ENCODE peak calls at places on chromosomes 7 and 10, in ten cellular contexts. U is hepatocyte; D is spleen; H is adrenal gland; Z is foreskin keratinocyte; N is tibial nerve; A is CD8-positive, alpha-beta T cell; R is thoracic aorta; V is Panc1; M is heart right ventricle. E is an unnamed sample.

GRCh38 chr7:94584113-94584512 is 71.8 kb downstream of the SGCE start:
- DNase-seq in U (no peak), D (no peak), H (peak; percentile 10), Z (no peak), N (no peak), A (no peak), R (no peak), V (no peak), M (peak; percentile 14), E (no peak)

GRCh38 chr10:125840955-125841354 is 17.6 kb downstream of the BCCIP start:
- DNase-seq in U (no peak), D (no peak), H (no peak), Z (no peak), N (no peak), A (no peak), R (no peak), V (no peak), M (no peak), E (no peak)

GRCh38 chr10:1366277-1366676 is 310.1 kb downstream of the WDR37 start:
- DNase-seq in U (no peak), D (no peak), H (no peak), Z (no peak), N (no peak), A (no peak), R (no peak), V (no peak), M (no peak), E (peak; percentile 70)

GRCh38 chr10:31947144-31947926 is 18.7 kb upstream of the ARHGAP12 start:
- DNase-seq in U (peak; percentile 78), D (no peak), H (no peak), Z (peak; percentile 76), N (peak; percentile 54), A (no peak), R (no peak), V (no peak), M (peak; percentile 22), E (no peak)

GRCh38 chr7:33774762-33775523 is 130.4 kb upstream of the BMPER start:
- DNase-seq in U (peak; percentile 56), D (no peak), H (peak; percentile 17), Z (peak; percentile 69), N (peak; percentile 86), A (no peak), R (no peak), V (no peak), M (peak; percentile 62), E (no peak)

GRCh38 chr10:95755511-95756004 is 405 bp upstream of the ENTPD1 start:
- DNase-seq in U (peak; percentile 65), D (peak; percentile 84), H (peak; percentile 70), Z (no peak), N (no peak), A (no peak), R (no peak), V (no peak), M (peak; percentile 57), E (no peak)

GRCh38 chr10:2262878-2263277 is 525.6 kb upstream of the ADARB2 start:
- DNase-seq in U (no peak), D (no peak), H (no peak), Z (no peak), N (no peak), A (no peak), R (no peak), V (no peak), M (no peak), E (no peak)

GRCh38 chr7:71311576-71311975 is 179.6 kb downstream of the GALNT17 start:
- DNase-seq in U (no peak), D (no peak), H (no peak), Z (no peak), N (no peak), A (no peak), R (no peak), V (no peak), M (no peak), E (no peak)

DNA sequence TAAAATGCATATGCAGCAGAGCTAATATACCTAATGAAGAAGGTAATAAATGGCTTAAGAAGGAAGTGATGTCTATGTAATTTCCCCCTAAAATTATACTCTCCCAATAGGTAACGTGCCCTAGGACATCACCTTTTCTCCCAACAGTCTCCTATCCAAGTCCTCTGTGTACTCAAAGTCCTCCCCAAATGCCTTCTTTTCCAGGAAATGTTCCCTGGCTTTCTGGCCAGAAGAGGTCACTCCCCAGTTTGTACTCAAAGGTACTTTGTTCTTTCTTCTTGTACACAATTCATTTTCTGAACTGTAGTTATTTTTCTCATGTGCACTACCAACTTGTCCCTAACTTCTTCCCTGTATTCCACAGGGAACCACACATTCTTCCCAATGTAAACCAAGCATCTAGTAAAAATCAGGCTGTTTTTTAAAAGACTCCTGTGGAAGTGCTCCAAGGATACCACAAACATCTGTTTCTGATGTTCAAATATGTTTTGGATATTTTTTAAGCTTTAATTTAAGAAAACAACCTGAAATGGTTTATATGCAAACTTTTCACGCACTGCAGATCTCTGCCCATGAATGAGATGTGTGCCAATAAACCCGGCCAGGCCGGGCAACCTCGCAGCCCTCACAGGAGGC is 262.3 kb upstream of the KLF14 start:
- DNase-seq in U (no peak), D (no peak), H (no peak), Z (no peak), N (no peak), A (no peak), R (no peak), V (no peak), M (no peak), E (peak; percentile 19)
- H3K4me1 ChIP-seq in U (peaks cover 31% of the 10 kb centered on the region), D (peaks cover 96% of the 10 kb centered on the region), H (peaks cover 82% of the 10 kb centered on the region), Z (peaks cover 57% of the 10 kb centered on the region), N (peaks cover 80% of the 10 kb centered on the region), A (peaks cover 75% of the 10 kb centered on the region), R (peaks cover 91% of the 10 kb centered on the region), V (peaks cover 56% of the 10 kb centered on the region), M (peaks cover 94% of the 10 kb centered on the region), E (peaks cover 98% of the 10 kb centered on the region)

GRCh38 chr10:80460399-80461207 is 6.5 kb downstream of the TSPAN14 start:
- DNase-seq in U (peak; percentile 83), D (no peak), H (no peak), Z (peak; percentile 89), N (no peak), A (no peak), R (no peak), V (no peak), M (no peak), E (no peak)

GRCh38 chr10:80458263-80458625 is 4.1 kb downstream of the TSPAN14 start:
- DNase-seq in U (no peak), D (no peak), H (no peak), Z (no peak), N (no peak), A (no peak), R (no peak), V (no peak), M (no peak), E (no peak)

GRCh38 chr10:80459047-80459865 is 5.1 kb downstream of the TSPAN14 start:
- DNase-seq in U (no peak), D (peak; percentile 93), H (peak; percentile 48), Z (no peak), N (peak; percentile 61), A (peak; percentile 74), R (no peak), V (no peak), M (peak; percentile 53), E (no peak)

GRCh38 chr10:80457554-80458262 is 3.6 kb downstream of the TSPAN14 start:
- DNase-seq in U (no peak), D (peak; percentile 65), H (no peak), Z (no peak), N (no peak), A (no peak), R (no peak), V (no peak), M (no peak), E (no peak)

DNA sequence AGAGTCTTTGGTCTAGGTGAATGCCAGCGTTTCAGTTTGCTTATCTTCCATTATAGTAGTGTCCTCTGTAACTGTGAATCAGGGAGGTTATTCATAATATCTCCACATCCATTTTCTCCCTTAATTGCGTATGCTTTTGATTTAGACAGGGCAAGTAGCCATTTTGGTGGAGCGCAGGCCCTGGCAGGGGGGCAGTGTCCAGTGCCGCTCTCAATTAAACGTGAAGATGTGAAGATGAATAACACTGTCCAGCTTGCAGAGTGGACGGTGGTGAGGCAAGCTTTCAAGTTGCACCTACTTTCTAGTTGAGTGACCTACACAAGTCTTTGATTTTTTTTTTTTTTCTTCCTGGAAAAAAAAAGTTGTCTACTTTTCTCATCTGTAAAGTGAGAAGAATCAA is 4.5 kb downstream of the TSPAN14 start:
- DNase-seq in U (no peak), D (no peak), H (no peak), Z (no peak), N (no peak), A (no peak), R (no peak), V (no peak), M (no peak), E (no peak)
- H3K4me1 ChIP-seq in U (peaks cover 72% of the 10 kb centered on the region), D (peaks cover 86% of the 10 kb centered on the region), H (peaks cover 64% of the 10 kb centered on the region), Z (peaks cover 35% of the 10 kb centered on the region), N (peaks cover 79% of the 10 kb centered on the region), A (peaks cover 80% of the 10 kb centered on the region), R (peaks cover 56% of the 10 kb centered on the region), V (peaks cover 31% of the 10 kb centered on the region), M (peaks cover 86% of the 10 kb centered on the region), E (peaks cover 87% of the 10 kb centered on the region)

GRCh38 chr7:74289660-74290589 is 718 bp downstream of the CLIP2 start:
- DNase-seq in U (no peak), D (peak; percentile 88), H (peak; percentile 56), Z (no peak), N (no peak), A (peak; percentile 55), R (no peak), V (no peak), M (peak; percentile 36), E (no peak)
- H3K4me1 ChIP-seq in U (peaks cover 47% of the 10 kb centered on the region), D (peaks cover 58% of the 10 kb centered on the region), H (peaks cover 36% of the 10 kb centered on the region), Z (peaks cover 4% of the 10 kb centered on the region), N (peaks cover 35% of the 10 kb centered on the region), A (peaks cover 22% of the 10 kb centered on the region), R (peaks cover 54% of the 10 kb centered on the region), V (peaks cover 54% of the 10 kb centered on the region), M (peaks cover 52% of the 10 kb centered on the region), E (peaks cover 56% of the 10 kb centered on the region)

GRCh38 chr7:106312099-106312871 is 27.5 kb upstream of the NAMPT start:
- DNase-seq in U (no peak), D (no peak), H (no peak), Z (no peak), N (no peak), A (no peak), R (no peak), V (no peak), M (no peak), E (no peak)

GRCh38 chr7:106312906-106313305 is 28.1 kb upstream of the NAMPT start:
- DNase-seq in U (no peak), D (no peak), H (no peak), Z (no peak), N (no peak), A (no peak), R (no peak), V (no peak), M (no peak), E (no peak)

GRCh38 chr7:106305732-106306131 is 20.9 kb upstream of the NAMPT start:
- DNase-seq in U (no peak), D (no peak), H (no peak), Z (no peak), N (no peak), A (no peak), R (no peak), V (no peak), M (no peak), E (no peak)

GRCh38 chr7:106306256-106306655 is 21.5 kb upstream of the NAMPT start:
- DNase-seq in U (no peak), D (no peak), H (no peak), Z (no peak), N (no peak), A (no peak), R (no peak), V (no peak), M (no peak), E (no peak)

DNA sequence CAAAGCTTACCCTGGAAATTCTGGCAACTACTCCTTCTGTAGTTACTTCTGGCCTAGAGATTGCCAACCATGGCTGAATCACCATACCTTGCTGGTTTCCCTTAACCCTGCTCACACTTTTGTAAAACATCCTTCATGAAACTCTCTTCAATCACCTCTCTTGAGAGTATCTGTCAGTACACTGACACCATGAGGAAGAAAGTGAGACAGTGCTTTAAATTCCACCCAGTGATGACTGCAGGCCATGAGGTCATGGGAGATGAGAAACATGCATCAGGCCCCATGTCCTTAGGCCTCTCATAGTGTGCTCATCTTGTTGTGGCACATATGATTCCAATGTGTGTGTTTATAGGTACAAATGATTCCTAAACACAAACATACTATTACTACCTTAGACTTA is 24.6 kb upstream of the NAMPT start:
- DNase-seq in U (no peak), D (no peak), H (no peak), Z (peak; percentile 33), N (no peak), A (no peak), R (no peak), V (no peak), M (no peak), E (no peak)
- H3K4me1 ChIP-seq in U (no peaks in the 10 kb centered on the region), D (no peaks in the 10 kb centered on the region), H (no peaks in the 10 kb centered on the region), Z (peaks cover 21% of the 10 kb centered on the region), N (no peaks in the 10 kb centered on the region), A (no peaks in the 10 kb centered on the region), R (no peaks in the 10 kb centered on the region), V (no peaks in the 10 kb centered on the region), M (no peaks in the 10 kb centered on the region), E (no peaks in the 10 kb centered on the region)

E was measured in esophagus muscularis mucosa.